ENCODE peak calls at places on chromosomes 6 and 20, in six cellular contexts. P is dorsolateral prefrontal cortex, L is HCT116, D is psoas muscle, F is GM12865, I is pancreas. A is an unnamed sample.

GRCh38 chr6:54194067-54194466 is 82.8 kb downstream of the MLIP start:
- DNase-seq in P (no peak), D (no peak), F (no peak), I (no peak), L (peak), A (peak)

GRCh38 chr6:156402227-156402626 is 375.0 kb upstream of the ARID1B start:
- DNase-seq in F (no peak), L (no peak), D (no peak), I (no peak), P (no peak), A (no peak)

GRCh38 chr6:23272536-23272935 is 703.2 kb downstream of the HDGFL1 start:
- DNase-seq in I (no peak), P (no peak), L (no peak), D (no peak), F (peak), A (peak)

GRCh38 chr6:154572592-154572991 is 62.1 kb upstream of the CNKSR3 start:
- DNase-seq in F (no peak), L (no peak), I (no peak), P (no peak), D (no peak), A (no peak)

GRCh38 chr6:42200035-42200434 is 5.3 kb upstream of the GUCA1B start:
- DNase-seq in D (no peak), L (no peak), P (no peak), F (no peak), I (no peak), A (peak)

GRCh38 chr6:104958720-104959452 is 2.0 kb downstream of the LIN28B start:
- DNase-seq in D (no peak), L (peak), P (no peak), I (no peak), F (no peak), A (no peak)

GRCh38 chr6:48318670-48319069 is 207.7 kb upstream of the PTCHD4 start:
- DNase-seq in L (no peak), D (no peak), P (no peak), I (no peak), F (no peak), A (no peak)

GRCh38 chr6:153059311-153059710 is 56.8 kb upstream of the MTRF1L start:
- DNase-seq in P (no peak), L (no peak), I (no peak), D (no peak), F (no peak), A (no peak)

GRCh38 chr6:90467546-90467945 is 119.3 kb downstream of the MAP3K7 start:
- DNase-seq in F (no peak), L (no peak), I (no peak), P (no peak), D (no peak), A (peak)

GRCh38 chr20:51413753-51414323 is 128.7 kb downstream of the NFATC2 start:
- DNase-seq in L (no peak), F (peak), P (no peak), I (no peak), D (no peak), A (no peak)

GRCh38 chr6:470901-471448 is 79.4 kb downstream of the IRF4 start:
- DNase-seq in P (no peak), F (peak), D (no peak), L (no peak), I (no peak), A (no peak)

GRCh38 chr6:49410564-49410963 is 52.5 kb downstream of the MMUT start:
- DNase-seq in L (no peak), D (no peak), F (no peak), I (no peak), P (no peak), A (no peak)

GRCh38 chr6:152023613-152024012 is 216.1 kb downstream of the ESR1 start:
- DNase-seq in D (no peak), P (no peak), I (no peak), L (no peak), F (no peak), A (no peak)

GRCh38 chr6:26207248-26207801 is 120.1 kb downstream of the HFE start:
- DNase-seq in P (no peak), L (no peak), I (no peak), D (no peak), F (no peak), A (no peak)

GRCh38 chr6:18493421-18493891 is 106.3 kb downstream of the RNF144B start:
- DNase-seq in F (no peak), D (no peak), L (no peak), I (no peak), P (no peak), A (peak)

GRCh38 chr6:18497006-18497405 is 109.9 kb downstream of the RNF144B start:
- DNase-seq in L (no peak), D (no peak), P (no peak), F (no peak), I (no peak), A (no peak)

GRCh38 chr6:18496462-18496861 is 109.3 kb downstream of the RNF144B start:
- DNase-seq in I (no peak), L (no peak), D (no peak), F (no peak), P (no peak), A (no peak)

GRCh38 chr6:18492957-18493356 is 105.8 kb downstream of the RNF144B start:
- DNase-seq in F (no peak), P (no peak), L (no peak), D (no peak), I (no peak), A (no peak)

DNA sequence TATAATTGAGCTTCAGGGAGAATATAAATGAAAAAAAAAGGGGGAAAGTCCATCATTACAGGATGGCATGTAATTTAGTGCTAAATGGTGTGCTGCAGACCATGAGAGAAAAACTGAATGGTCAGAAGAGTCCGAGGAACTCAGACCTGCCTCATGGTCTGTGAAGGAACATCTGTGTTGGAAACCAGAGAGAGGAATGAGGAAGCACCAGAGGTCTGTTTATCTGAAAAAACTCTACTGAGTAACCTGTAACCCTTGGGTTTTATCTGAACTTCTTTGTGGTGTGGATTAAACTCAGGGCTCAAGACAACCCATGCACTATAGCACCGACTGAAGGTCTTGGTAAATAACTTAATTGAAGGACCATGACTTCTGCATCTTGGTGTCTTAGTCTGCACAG is 108.1 kb downstream of the RNF144B start:
- DNase-seq in P (no peak), I (no peak), D (no peak), L (no peak), F (no peak), A (no peak)
- H3K4me3 ChIP-seq in P (no peak), I (no peak), D (no peak), L (no peak), F (no peak), A (no peak)

GRCh38 chr6:34928220-34928619 is 39.2 kb downstream of the ANKS1A start:
- DNase-seq in F (no peak), D (no peak), L (no peak), P (no peak), I (no peak), A (no peak)
- H3K4me3 ChIP-seq in F (no peak), D (no peak), L (no peak), P (no peak), I (no peak), A (no peak)

DNA sequence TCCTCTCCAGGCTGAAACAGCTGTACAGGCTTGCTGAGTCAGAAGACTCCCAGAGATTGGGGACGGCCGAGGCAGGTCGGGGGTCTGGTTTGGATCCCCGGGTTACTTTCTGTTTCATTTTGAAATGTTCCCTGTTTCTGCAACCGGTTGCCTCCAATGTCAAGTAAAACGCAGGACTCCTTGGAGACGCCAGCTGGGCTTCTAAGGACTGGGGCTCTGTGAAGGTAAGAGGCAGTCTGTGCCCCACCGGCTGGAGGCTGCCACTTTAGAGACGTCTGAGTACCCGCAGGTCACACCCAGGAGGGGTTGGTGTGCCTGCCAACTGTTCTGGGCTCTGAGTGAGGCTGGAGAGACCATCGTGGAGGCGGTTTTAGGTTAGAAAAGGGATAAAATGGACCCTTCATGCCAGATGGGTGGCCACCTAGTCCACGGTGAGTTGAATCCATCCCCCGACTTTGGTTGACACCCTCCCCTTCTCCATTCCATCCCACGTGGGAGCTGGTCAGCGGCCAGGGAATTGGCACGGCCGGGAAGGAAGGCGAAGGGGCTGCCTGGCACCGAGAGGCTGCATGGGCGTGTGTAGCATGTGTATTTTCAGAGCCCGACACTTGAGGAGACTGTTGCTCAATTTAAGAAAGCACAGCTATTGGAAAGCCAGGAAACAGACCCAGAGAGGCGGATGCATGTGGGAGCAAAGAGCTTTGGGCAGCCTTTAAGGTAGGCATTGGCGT is 240.9 kb downstream of the PHACTR1 start:
- DNase-seq in F (peak), D (peak), P (peak), L (no peak), I (peak), A (peak)
- H3K4me3 ChIP-seq in F (peak), D (peak), P (peak), L (no peak), I (peak), A (peak)

GRCh38 chr6:56520218-56520617 is 122.5 kb downstream of the DST start:
- DNase-seq in F (no peak), I (no peak), L (no peak), P (no peak), D (no peak), A (no peak)

GRCh38 chr6:56518995-56519767 is 123.5 kb downstream of the DST start:
- DNase-seq in D (no peak), I (no peak), P (no peak), F (no peak), L (no peak), A (no peak)

GRCh38 chr6:56521454-56521853 is 121.2 kb downstream of the DST start:
- DNase-seq in L (no peak), F (no peak), D (no peak), I (no peak), P (no peak), A (peak)

GRCh38 chr6:56522871-56523270 is 119.8 kb downstream of the DST start:
- DNase-seq in F (no peak), D (no peak), I (no peak), P (no peak), L (no peak), A (no peak)

DNA sequence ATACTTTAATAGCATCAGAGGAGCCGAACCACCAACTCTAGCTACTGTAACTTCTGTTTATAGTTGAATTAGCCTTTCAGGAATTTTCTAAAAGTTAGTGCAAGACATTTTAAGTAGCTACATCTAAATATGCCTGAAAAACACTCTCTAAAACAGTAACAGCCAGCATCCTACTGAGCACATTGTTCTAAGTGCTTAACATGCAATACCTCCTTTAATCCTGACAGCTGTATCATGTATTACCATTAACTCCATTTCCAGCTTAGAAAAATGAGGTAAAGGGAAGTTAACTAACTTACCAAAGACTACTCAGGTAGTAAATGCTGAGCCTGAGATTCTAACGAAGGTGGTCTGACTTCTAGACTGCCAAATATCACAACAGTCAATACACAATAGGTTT is 120.7 kb downstream of the DST start:
- DNase-seq in L (no peak), D (no peak), I (no peak), F (no peak), P (no peak), A (no peak)
- H3K4me3 ChIP-seq in L (no peak), D (no peak), I (no peak), F (no peak), P (no peak), A (no peak)

GRCh38 chr6:30829016-30829415 is 55.3 kb upstream of the DDR1 start:
- DNase-seq in D (no peak), F (no peak), L (no peak), I (no peak), P (no peak), A (no peak)
- H3K4me3 ChIP-seq in D (no peak), F (no peak), L (no peak), I (no peak), P (no peak), A (no peak)

GRCh38 chr20:46307999-46308257 is 370 bp downstream of the CDH22 start:
- DNase-seq in I (no peak), P (no peak), F (no peak), L (no peak), D (no peak), A (no peak)
- H3K4me3 ChIP-seq in I (peak), P (peak), F (no peak), L (peak), D (peak), A (no peak)

A was measured in bronchial epithelial cell.